ENCODE peak calls at places on chromosomes 3 and 15, in seven cellular contexts. G is LNCaP clone FGC; B is mesothelial cell of epicardium; P is fibroblast of pulmonary artery; W is NCI-H345; T is AG09309; U is activated T-helper 1 cell treated with anti-CD3 and anti-CD28 coated beads, Interleukin-2, amount 50 U/mL, for 16 hours. R is an unnamed sample.

GRCh38 chr3:16896094-16896627 is 11.4 kb downstream of the PLCL2 start:
- DNase-seq in T (no peak), B (no peak), U (no peak), P (no peak), W (no peak), G (no peak), R (no peak)

GRCh38 chr15:53976844-53977392 is 1.3 kb upstream of the UNC13C start:
- DNase-seq in G (peak), B (no peak), W (peak), P (no peak), T (no peak), U (no peak), R (no peak)

GRCh38 chr15:63544253-63545026 is 40.0 kb downstream of the USP3 start:
- DNase-seq in T (no peak), B (no peak), G (no peak), W (no peak), P (no peak), U (no peak), R (no peak)

GRCh38 chr3:11522398-11522715 is 121.4 kb downstream of the VGLL4 start:
- DNase-seq in P (no peak), B (no peak), T (no peak), W (no peak), G (no peak), U (no peak), R (no peak)

GRCh38 chr3:18389108-18389733 is 35.9 kb downstream of the SATB1 start:
- DNase-seq in G (no peak), B (no peak), W (peak), U (no peak), T (no peak), P (peak), R (no peak)

GRCh38 chr3:47108546-47108945 is 55.4 kb downstream of the SETD2 start:
- DNase-seq in B (no peak), P (peak), U (no peak), T (no peak), W (no peak), G (no peak), R (no peak)

GRCh38 chr3:107523361-107524213 is 825 bp downstream of the BBX start:
- DNase-seq in T (no peak), G (no peak), B (peak), W (peak), U (peak), P (peak), R (peak)

GRCh38 chr3:150428562-150428961 is 20.5 kb downstream of the TSC22D2 start:
- DNase-seq in W (no peak), U (no peak), B (no peak), T (no peak), P (no peak), G (no peak), R (no peak)

GRCh38 chr3:36891651-36892268 is 53.1 kb downstream of the TRANK1 start:
- DNase-seq in G (no peak), T (no peak), P (no peak), B (no peak), W (no peak), U (no peak), R (no peak)

GRCh38 chr3:127846576-127846975 is 24.3 kb upstream of the MGLL start:
- DNase-seq in W (no peak), P (no peak), G (no peak), T (no peak), B (no peak), U (no peak), R (no peak)

GRCh38 chr3:23913873-23914743 is 2.7 kb downstream of the NKIRAS1 start:
- DNase-seq in B (no peak), U (no peak), G (no peak), W (no peak), T (no peak), P (no peak), R (no peak)

GRCh38 chr3:197186887-197187588 is 111.4 kb downstream of the DLG1 start:
- DNase-seq in U (no peak), G (peak), B (no peak), T (no peak), P (peak), W (peak), R (no peak)

GRCh38 chr3:140942221-140943104 is 827 bp downstream of the SLC25A36 start:
- DNase-seq in P (peak), U (no peak), W (peak), G (no peak), B (peak), T (no peak), R (no peak)

GRCh38 chr15:76203346-76203745 is 107.9 kb downstream of the ETFA start:
- DNase-seq in U (no peak), T (no peak), G (no peak), B (no peak), W (no peak), P (no peak), R (no peak)

GRCh38 chr3:129184396-129184656 is 630 bp upstream of the CNBP start:
- DNase-seq in U (no peak), P (peak), T (no peak), G (no peak), W (no peak), B (no peak), R (no peak)